ENCODE peak calls at places on chromosomes 12 and 14, in six cellular contexts. T is GM23248; R is mucosa of gallbladder; H is stimulated activated effector memory CD8-positive, alpha-beta T cell treated with anti-CD3 and anti-CD28 coated beads, Interleukin-12 subunit alpha, Interleukin-12 subunit beta, amount 100 ng/mL, for 72 hours; N is tibial artery; A is HT-29. D is an unnamed sample.

GRCh38 chr12:57214398-57214781 is 2.2 kb upstream of the NXPH4 start:
- DNase-seq in H (peak; percentile 56), A (peak; percentile 78), R (peak; percentile 52), T (peak; percentile 75), N (peak; percentile 67), D (peak; percentile 91)

GRCh38 chr14:91244501-91244901 is at the start of gene GPR68:
- DNase-seq in N (peak; percentile 70), H (no peak), T (peak; percentile 92), A (no peak), R (peak; percentile 46), D (no peak)

GRCh38 chr12:26062566-26062965 is 62.3 kb downstream of the BHLHE41 start:
- DNase-seq in A (no peak), R (no peak), H (no peak), N (no peak), T (peak; percentile 77), D (no peak)

GRCh38 chr14:57013987-57014386 is 203.7 kb upstream of the OTX2 start:
- DNase-seq in N (no peak), H (no peak), R (no peak), T (no peak), A (no peak), D (no peak)

GRCh38 chr12:80756875-80757274 is 40.2 kb downstream of the MYF5 start:
- DNase-seq in N (no peak), H (no peak), A (no peak), T (peak; percentile 69), R (no peak), D (no peak)

GRCh38 chr12:80494836-80495235 is 50.8 kb downstream of the PTPRQ start:
- DNase-seq in N (no peak), R (no peak), H (no peak), A (no peak), T (no peak), D (no peak)

GRCh38 chr14:87989613-87990299 is 3.2 kb downstream of the GALC start:
- DNase-seq in N (no peak), T (no peak), R (no peak), A (no peak), H (no peak), D (no peak)

GRCh38 chr12:25322918-25323773 is 72.4 kb upstream of the KRAS start:
- DNase-seq in T (peak; percentile 52), A (no peak), N (no peak), H (no peak), R (no peak), D (peak; percentile 84)

GRCh38 chr12:132207083-132207775 is 63.0 kb downstream of the NOC4L start:
- DNase-seq in H (no peak), T (no peak), N (no peak), R (no peak), A (no peak), D (no peak)

GRCh38 chr12:110661337-110661972 is 27.5 kb downstream of the HVCN1 start:
- DNase-seq in H (peak; percentile 32), N (peak; percentile 50), A (no peak), R (peak; percentile 21), T (no peak), D (no peak)

GRCh38 chr12:55839345-55840140 is 3.2 kb downstream of the MMP19 start:
- DNase-seq in H (no peak), T (no peak), N (no peak), A (no peak), R (no peak), D (no peak)